ENCODE peak calls at places on chromosomes 4 and X, in five cellular contexts. T, B, R, G and Y are unnamed samples.

GRCh38 chrX:140292961-140293360 is 211.9 kb downstream of the SOX3 start:
- DNase-seq in G (no peak), B (no peak), T (no peak), R (no peak), Y (no peak)

GRCh38 chr4:128812360-128812958 is 3.0 kb downstream of the JADE1 start:
- DNase-seq in R (peak), T (peak), G (no peak), B (peak), Y (no peak)

GRCh38 chr4:109803924-109804571 is 2.2 kb upstream of the CFI start:
- DNase-seq in B (no peak), G (no peak), T (peak), R (peak), Y (peak)

GRCh38 chrX:6446588-6446987 is 88.3 kb downstream of the VCX3A start:
- DNase-seq in T (no peak), R (no peak), B (no peak), G (no peak), Y (no peak)

GRCh38 chrX:39518451-39519212 is 579.1 kb downstream of the BCOR start:
- DNase-seq in R (no peak), B (no peak), G (no peak), T (no peak), Y (no peak)

GRCh38 chrX:39909996-39910395 is 187.8 kb downstream of the BCOR start:
- DNase-seq in R (no peak), G (no peak), B (no peak), T (no peak), Y (no peak)

GRCh38 chrX:140766024-140766611 is 56.6 kb downstream of the LINC00632 start:
- DNase-seq in R (peak), T (peak), G (peak), B (peak), Y (peak)

GRCh38 chrX:97672608-97673007 is 788.9 kb downstream of the RPA4 start:
- DNase-seq in T (no peak), R (no peak), B (no peak), G (no peak), Y (no peak)

GRCh38 chr4:167020410-167020809 is 213.9 kb downstream of the SPOCK3 start:
- DNase-seq in T (no peak), B (no peak), R (no peak), G (no peak), Y (no peak)

GRCh38 chr4:176782794-176783193 is 9.9 kb downstream of the VEGFC start:
- DNase-seq in R (peak), T (no peak), G (no peak), B (no peak), Y (no peak)

GRCh38 chrX:150635952-150636351 is 57.2 kb upstream of the MTMR1 start:
- DNase-seq in T (no peak), R (peak), G (no peak), B (no peak), Y (no peak)

GRCh38 chr4:151325320-151326246 is at the start of gene SH3D19:
- DNase-seq in G (no peak), B (no peak), T (no peak), R (peak), Y (no peak)

GRCh38 chr4:11623726-11624037 is 195.0 kb upstream of the HS3ST1 start:
- DNase-seq in T (no peak), G (no peak), R (no peak), B (no peak), Y (peak)

GRCh38 chr4:38367642-38368189 is 296.3 kb upstream of the KLF3 start:
- DNase-seq in G (no peak), T (no peak), R (no peak), B (no peak), Y (no peak)

GRCh38 chrX:25003066-25003849 is 12.5 kb downstream of the ARX start:
- DNase-seq in T (no peak), G (no peak), B (no peak), R (no peak), Y (no peak)

GRCh38 chrX:65987856-65988255 is 52.0 kb downstream of the VSIG4 start:
- DNase-seq in R (no peak), T (no peak), B (no peak), G (no peak), Y (no peak)